ENCODE peak calls at places on chromosomes 2 and 18, in six cellular contexts. E is AG04450, A is mucosa of descending colon, V is Panc1, Y is GM13977, R is H1. C is an unnamed sample.
A peak's percentile ranks its signal among the peaks of the same experiment; 100 is the strongest.

GRCh38 chr2:10560626-10561025 is 112.5 kb upstream of the ODC1 start:
- DNase-seq in R (no peak), A (no peak), Y (no peak), V (no peak), E (no peak), C (no peak)

GRCh38 chr18:62523631-62524442 is 1.0 kb downstream of the ZCCHC2 start:
- DNase-seq in V (no peak), R (no peak), A (peak; percentile 57), Y (peak; percentile 57), E (no peak), C (no peak)

GRCh38 chr2:121285077-121285449 is at the start of gene TFCP2L1:
- DNase-seq in R (peak; percentile 27), A (peak; percentile 79), V (no peak), E (no peak), Y (peak; percentile 77), C (no peak)

GRCh38 chr2:240997856-240998705 is at the start of gene SNED1:
- DNase-seq in E (no peak), Y (peak; percentile 73), V (peak; percentile 20), A (peak; percentile 95), R (no peak), C (no peak)

GRCh38 chr2:46142546-46143329 is 154.5 kb upstream of the EPAS1 start:
- DNase-seq in Y (no peak), V (no peak), E (no peak), A (peak; percentile 71), R (no peak), C (no peak)

GRCh38 chr2:240466579-240467148 is 31.2 kb downstream of the GPC1 start:
- DNase-seq in Y (no peak), V (no peak), A (no peak), E (no peak), R (no peak), C (no peak)

GRCh38 chr2:226362991-226363390 is 436.6 kb downstream of the IRS1 start:
- DNase-seq in R (no peak), Y (no peak), V (no peak), E (peak; percentile 26), A (no peak), C (no peak)

GRCh38 chr2:7685342-7686015 is 768.3 kb downstream of the RNF144A start:
- DNase-seq in V (no peak), Y (no peak), R (no peak), A (no peak), E (no peak), C (no peak)

GRCh38 chr18:73752546-73752945 is 395.1 kb downstream of the FBXO15 start:
- DNase-seq in E (no peak), Y (no peak), V (no peak), R (no peak), A (no peak), C (no peak)

GRCh38 chr2:214006601-214007000 is 404.3 kb upstream of the VWC2L start:
- DNase-seq in A (no peak), R (no peak), V (no peak), E (no peak), Y (no peak), C (no peak)

GRCh38 chr2:70570041-70570661 is 16.5 kb upstream of the TGFA start:
- DNase-seq in V (no peak), Y (no peak), R (no peak), E (no peak), A (no peak), C (peak; percentile 24)

GRCh38 chr2:127577208-127577475 is 41.7 kb downstream of the MYO7B start:
- DNase-seq in R (no peak), Y (no peak), E (no peak), A (no peak), V (no peak), C (no peak)

GRCh38 chr18:75269140-75269676 is 58.6 kb downstream of the TSHZ1 start:
- DNase-seq in R (no peak), V (no peak), A (no peak), Y (no peak), E (no peak), C (no peak)

GRCh38 chr2:62569907-62570793 is 64.2 kb upstream of the TMEM17 start:
- DNase-seq in V (no peak), A (peak; percentile 14), R (no peak), E (no peak), Y (no peak), C (no peak)

GRCh38 chr2:61357681-61358080 is 113.2 kb downstream of the USP34 start:
- DNase-seq in E (no peak), Y (no peak), V (no peak), R (no peak), A (no peak), C (no peak)

GRCh38 chr2:237497820-237498128 is 10.7 kb downstream of the MLPH start:
- DNase-seq in V (no peak), E (no peak), A (no peak), R (no peak), Y (no peak), C (no peak)

GRCh38 chr2:33168425-33168824 is 221.7 kb downstream of the LTBP1 start:
- DNase-seq in E (no peak), Y (no peak), V (no peak), R (no peak), A (no peak), C (no peak)

GRCh38 chr2:239600194-239600593 is 199.4 kb upstream of the HDAC4 start:
- DNase-seq in Y (no peak), R (no peak), V (no peak), E (no peak), A (no peak), C (no peak)

GRCh38 chr2:239692348-239692747 is 291.5 kb upstream of the HDAC4 start:
- DNase-seq in E (no peak), Y (no peak), V (no peak), A (no peak), R (no peak), C (no peak)

GRCh38 chr2:178513876-178514275 is 33.6 kb downstream of the PLEKHA3 start:
- DNase-seq in R (no peak), Y (no peak), A (no peak), V (no peak), E (no peak), C (no peak)

GRCh38 chr2:224114428-224114827 is 75.3 kb upstream of the SERPINE2 start:
- DNase-seq in R (no peak), Y (no peak), E (no peak), A (no peak), V (no peak), C (no peak)

GRCh38 chr2:226796840-226797288 is 2.8 kb downstream of the IRS1 start:
- DNase-seq in E (no peak), V (no peak), A (peak; percentile 35), R (no peak), Y (peak; percentile 56), C (no peak)

GRCh38 chr2:138486347-138487198 is 15.0 kb upstream of the SPOPL start:
- DNase-seq in E (no peak), R (no peak), V (no peak), Y (no peak), A (no peak), C (no peak)

GRCh38 chr18:5604778-5605177 is 61.0 kb upstream of the EPB41L3 start:
- DNase-seq in Y (no peak), R (no peak), V (no peak), E (no peak), A (peak; percentile 34), C (no peak)
- TF ChIP-seq CTCF in Y (no peak), R (no peak), V (peak; percentile 13), E (peak; percentile 13), A (no peak), C (no peak)

DNA sequence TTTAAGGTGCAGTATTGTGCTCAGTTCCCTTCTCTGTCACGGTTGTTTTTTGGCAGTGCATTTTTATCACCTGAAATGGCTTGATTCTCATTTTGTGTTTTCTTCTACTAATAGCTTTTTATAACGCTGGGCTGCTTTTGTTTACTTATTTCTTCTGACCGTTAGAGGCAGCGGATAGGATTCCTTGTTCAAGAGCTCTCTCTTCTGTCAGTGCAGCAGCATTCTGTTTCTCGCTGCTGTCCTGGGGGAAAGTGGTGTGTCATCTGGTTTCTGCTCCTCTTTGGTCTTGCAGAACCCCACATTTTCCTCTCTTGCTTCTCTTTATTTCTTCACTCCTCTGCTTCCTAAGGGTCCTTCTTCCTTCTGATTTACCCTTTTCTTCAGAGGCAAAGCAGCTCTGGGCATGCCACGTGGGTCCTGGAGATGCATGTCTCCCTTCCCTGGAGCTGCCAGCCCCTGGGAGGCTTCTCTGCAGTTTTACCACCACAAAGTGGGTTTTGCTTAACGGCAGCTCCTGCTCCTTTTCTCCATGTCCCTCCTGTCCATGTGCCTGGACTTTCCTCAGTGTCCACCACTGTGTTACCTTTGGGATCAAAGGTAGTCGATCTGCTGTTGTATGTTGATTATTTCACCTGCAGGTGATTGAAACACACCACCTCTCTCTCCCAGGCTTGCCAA is 47.3 kb upstream of the SNTG2 start:
- DNase-seq in E (no peak), V (no peak), A (no peak), R (no peak), Y (no peak), C (no peak)
- TF ChIP-seq CTCF in E (no peak), V (peak; percentile 28), A (no peak), R (peak; percentile 21), Y (no peak), C (no peak)

DNA sequence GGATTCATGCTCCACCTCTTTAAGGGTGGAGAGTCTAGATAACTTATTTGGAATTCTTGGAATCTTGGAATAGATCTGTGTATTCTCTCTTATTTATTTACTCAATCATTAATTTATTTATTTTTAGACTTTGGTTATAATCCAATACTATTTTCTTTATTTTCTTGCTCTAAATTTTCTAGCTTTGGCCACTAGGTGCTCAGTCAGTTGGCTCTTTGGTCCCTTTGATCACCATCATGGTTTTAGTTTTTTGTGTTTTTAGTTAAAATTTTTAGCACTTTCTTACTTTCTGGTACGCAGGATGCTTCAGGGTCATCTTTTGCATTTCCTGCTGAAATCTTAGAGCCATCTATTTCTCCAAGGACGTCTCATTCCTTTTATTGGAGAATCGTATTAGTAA is 5.2 kb upstream of the PLEK start:
- DNase-seq in A (no peak), R (no peak), Y (no peak), E (no peak), V (no peak), C (no peak)
- TF ChIP-seq CTCF in A (no peak), R (no peak), Y (no peak), E (peak; percentile 21), V (peak; percentile 8), C (peak; percentile 7)

GRCh38 chr2:174686430-174686829 is 77.8 kb downstream of the CHRNA1 start:
- DNase-seq in R (no peak), Y (no peak), E (no peak), V (no peak), A (no peak), C (no peak)

GRCh38 chr2:174690026-174690425 is 74.2 kb downstream of the CHRNA1 start:
- DNase-seq in E (no peak), Y (no peak), R (no peak), A (no peak), V (no peak), C (no peak)

GRCh38 chr2:174691203-174691779 is 73.0 kb downstream of the CHRNA1 start:
- DNase-seq in A (no peak), Y (no peak), V (no peak), R (no peak), E (no peak), C (no peak)

GRCh38 chr2:174692256-174692830 is 71.9 kb downstream of the CHRNA1 start:
- DNase-seq in E (no peak), R (no peak), Y (no peak), A (no peak), V (no peak), C (no peak)

DNA sequence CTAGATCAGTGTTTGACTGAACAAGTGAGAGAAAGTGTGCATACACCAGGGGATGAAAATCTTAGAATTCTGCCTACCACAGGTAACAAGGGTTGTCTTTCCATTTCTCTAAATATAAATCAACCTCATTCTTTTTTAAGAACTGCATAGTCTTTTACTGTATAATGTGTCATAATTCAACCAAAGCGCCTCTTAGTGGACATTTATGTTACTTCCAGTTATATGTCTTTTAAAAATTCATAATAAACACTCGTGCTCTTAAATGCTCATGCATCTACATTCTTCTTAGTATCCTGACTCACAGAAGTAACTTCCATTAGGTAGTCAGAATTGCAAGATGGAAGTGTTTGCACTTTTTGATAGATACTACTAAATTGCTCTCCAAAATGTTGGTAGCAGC is 76.2 kb downstream of the CHRNA1 start:
- DNase-seq in Y (no peak), E (no peak), V (no peak), R (no peak), A (no peak), C (no peak)
- TF ChIP-seq CTCF in Y (peak; percentile 47), E (peak; percentile 55), V (peak; percentile 58), R (no peak), A (peak; percentile 12), C (peak; percentile 5)

C was measured in HFF-Myc.